ENCODE peak calls at places on chromosomes 11 and 22, in five cellular contexts. R is IMR-90, Z is esophagus squamous epithelium, J is A549, V is brain microvascular endothelial cell. Q is an unnamed sample.

GRCh38 chr11:34665077-34665835 is 44.4 kb downstream of the EHF start:
- DNase-seq in R (no peak), Z (no peak), J (no peak), V (no peak), Q (no peak)

GRCh38 chr11:85941380-85941973 is 86.3 kb downstream of the CCDC83 start:
- DNase-seq in R (peak; percentile 74), Z (no peak), J (peak; percentile 47), V (peak; percentile 60), Q (peak; percentile 83)

GRCh38 chr11:128734439-128735224 is 40.8 kb downstream of the FLI1 start:
- DNase-seq in R (no peak), Z (peak; percentile 9), J (no peak), V (no peak), Q (no peak)

GRCh38 chr11:58905716-58906547 is 33.4 kb upstream of the GLYATL1 start:
- DNase-seq in R (peak; percentile 91), Z (no peak), J (peak; percentile 48), V (peak; percentile 89), Q (peak; percentile 93)

GRCh38 chr11:57417056-57417455 is 9.9 kb downstream of the SLC43A3 start:
- DNase-seq in R (peak; percentile 48), Z (no peak), J (no peak), V (no peak), Q (peak; percentile 77)

GRCh38 chr22:24465566-24465965 is 29.6 kb upstream of the UPB1 start:
- DNase-seq in R (peak; percentile 94), Z (no peak), J (no peak), V (peak; percentile 95), Q (peak; percentile 65)

GRCh38 chr11:86592047-86592564 is 80.3 kb downstream of the ME3 start:
- DNase-seq in R (peak; percentile 68), Z (no peak), J (no peak), V (peak; percentile 32), Q (peak; percentile 82)

GRCh38 chr22:44567846-44568493 is 69.9 kb upstream of the RTL6 start:
- DNase-seq in R (peak; percentile 39), Z (no peak), J (no peak), V (peak; percentile 13), Q (peak; percentile 24)

GRCh38 chr11:61795459-61795858 is 2.7 kb downstream of the FEN1 start:
- DNase-seq in R (no peak), Z (no peak), J (no peak), V (no peak), Q (no peak)

GRCh38 chr11:73237471-73238290 is 19.6 kb downstream of the P2RY2 start:
- DNase-seq in R (peak; percentile 52), Z (no peak), J (no peak), V (peak; percentile 30), Q (peak; percentile 39)

GRCh38 chr11:64339754-64340408 is at the start of gene CCDC88B:
- DNase-seq in R (no peak), Z (peak; percentile 50), J (no peak), V (no peak), Q (no peak)

GRCh38 chr11:2562181-2562581 is 117.4 kb downstream of the KCNQ1 start:
- DNase-seq in R (no peak), Z (no peak), J (no peak), V (no peak), Q (no peak)

GRCh38 chr11:47611240-47611863 is 17.1 kb upstream of the C1QTNF4 start:
- DNase-seq in R (no peak), Z (no peak), J (no peak), V (no peak), Q (no peak)

GRCh38 chr22:32112380-32112779 is 46.7 kb downstream of the C22orf42 start:
- DNase-seq in R (no peak), Z (no peak), J (no peak), V (no peak), Q (no peak)

GRCh38 chr11:57456960-57457642 is 3.2 kb upstream of the RTN4RL2 start:
- DNase-seq in R (peak; percentile 77), Z (peak; percentile 24), J (peak; percentile 80), V (peak; percentile 73), Q (peak; percentile 72)

GRCh38 chr22:36455571-36456458 is 25.6 kb downstream of the TXN2 start:
- DNase-seq in R (no peak), Z (no peak), J (no peak), V (no peak), Q (no peak)

GRCh38 chr22:19717691-19718254 is 3.5 kb downstream of the SEPTIN5 start:
- DNase-seq in R (peak; percentile 52), Z (no peak), J (peak; percentile 65), V (peak; percentile 43), Q (peak; percentile 90)

GRCh38 chr11:196786-197731 is 4.2 kb downstream of the SCGB1C1 start:
- DNase-seq in R (no peak), Z (no peak), J (no peak), V (no peak), Q (peak; percentile 11)

GRCh38 chr11:65500262-65501004 is 1.6 kb downstream of the MALAT1 start:
- DNase-seq in R (peak; percentile 58), Z (no peak), J (no peak), V (peak; percentile 32), Q (peak; percentile 31)

GRCh38 chr22:49838771-49839717 is 11.4 kb upstream of the BRD1 start:
- DNase-seq in R (peak; percentile 33), Z (no peak), J (no peak), V (no peak), Q (no peak)

GRCh38 chr11:79121351-79121750 is 319.5 kb downstream of the TENM4 start:
- DNase-seq in R (peak; percentile 19), Z (no peak), J (no peak), V (no peak), Q (no peak)

GRCh38 chr11:34339149-34340064 is 18.4 kb downstream of the ABTB2 start:
- DNase-seq in R (no peak), Z (no peak), J (peak; percentile 44), V (no peak), Q (no peak)

GRCh38 chr11:43367382-43368178 is 8.9 kb downstream of the TTC17 start:
- DNase-seq in R (peak; percentile 56), Z (no peak), J (no peak), V (no peak), Q (no peak)

GRCh38 chr11:68314886-68315580 is 2.6 kb downstream of the LRP5 start:
- DNase-seq in R (peak; percentile 59), Z (no peak), J (no peak), V (peak; percentile 21), Q (no peak)

GRCh38 chr11:68314203-68314885 is 2.0 kb downstream of the LRP5 start:
- DNase-seq in R (no peak), Z (no peak), J (no peak), V (no peak), Q (no peak)

GRCh38 chr11:68313574-68314202 is 1.3 kb downstream of the LRP5 start:
- DNase-seq in R (peak; percentile 30), Z (no peak), J (no peak), V (peak; percentile 6), Q (no peak)

GRCh38 chr11:68317147-68317785 is 4.9 kb downstream of the LRP5 start:
- DNase-seq in R (no peak), Z (no peak), J (no peak), V (no peak), Q (no peak)

DNA sequence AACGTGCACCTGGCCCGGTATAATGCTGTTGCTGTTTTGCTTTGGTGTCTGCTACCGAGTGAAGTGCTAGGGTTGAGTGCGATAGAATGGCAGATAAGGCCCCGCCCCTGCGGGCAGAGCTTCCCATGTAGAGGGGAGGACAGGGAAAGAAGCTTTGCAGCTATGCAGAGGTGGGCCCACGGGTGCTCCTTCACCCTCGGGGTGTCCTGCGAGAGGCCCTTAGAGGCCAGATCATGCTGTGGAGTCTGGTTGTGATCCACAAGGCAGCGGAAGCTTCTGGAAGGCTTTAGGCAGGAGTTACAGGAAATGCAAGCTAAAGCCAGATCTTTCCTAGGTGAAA is 3.2 kb downstream of the LRP5 start:
- DNase-seq in R (no peak), Z (no peak), J (no peak), V (no peak), Q (no peak)
- H3K4me3 ChIP-seq in R (no peak overlapping the region), Z (no peak overlapping the region), J (no peak overlapping the region), V (no peak overlapping the region), Q (no peak overlapping the region)

GRCh38 chr11:9657531-9657930 is 6.3 kb upstream of the SWAP70 start:
- DNase-seq in R (no peak), Z (no peak), J (no peak), V (no peak), Q (no peak)

GRCh38 chr11:9656864-9657263 is 7.0 kb upstream of the SWAP70 start:
- DNase-seq in R (no peak), Z (no peak), J (no peak), V (no peak), Q (no peak)

GRCh38 chr11:9651899-9652748 is 11.8 kb upstream of the SWAP70 start:
- DNase-seq in R (no peak), Z (no peak), J (no peak), V (no peak), Q (no peak)

GRCh38 chr11:9651481-9651880 is 12.4 kb upstream of the SWAP70 start:
- DNase-seq in R (no peak), Z (no peak), J (no peak), V (no peak), Q (no peak)

DNA sequence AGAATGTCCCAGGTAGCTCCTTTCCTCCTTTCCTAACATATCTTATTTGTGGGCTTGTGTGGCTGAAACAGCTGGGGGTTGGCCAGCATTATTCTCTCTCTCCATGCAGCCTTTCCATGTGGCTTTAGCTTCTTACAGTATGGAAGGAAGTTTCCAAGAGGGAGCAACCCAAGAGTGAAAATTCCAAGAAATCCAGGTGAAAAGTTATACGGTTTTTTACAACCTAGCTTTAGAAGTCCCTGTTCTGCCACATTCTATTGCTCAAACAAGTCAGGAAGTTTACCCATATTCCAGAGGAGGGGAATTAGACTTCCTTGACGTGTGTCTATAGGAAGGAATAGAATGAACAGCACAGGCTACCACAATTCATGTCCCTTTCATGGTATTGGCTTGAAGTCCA is 10.0 kb upstream of the SWAP70 start:
- DNase-seq in R (no peak), Z (no peak), J (no peak), V (no peak), Q (no peak)
- TF ChIP-seq CTCF in R (no peak), Z (no peak), J (no peak), V (no peak), Q (no peak)

GRCh38 chr11:60492488-60493009 is at the start of gene MS4A12:
- DNase-seq in R (no peak), Z (no peak), J (no peak), V (no peak), Q (no peak)
- H3K4me3 ChIP-seq in R (no peak within 1 kb of the TSS), Z (no peak within 1 kb of the TSS), J (no peak within 1 kb of the TSS), V (no peak within 1 kb of the TSS), Q (no peak within 1 kb of the TSS)

GRCh38 chr11:75598264-75598663 is 36.2 kb downstream of the SERPINH1 start:
- DNase-seq in R (peak; percentile 35), Z (no peak), J (no peak), V (no peak), Q (no peak)

GRCh38 chr11:75598900-75599299 is 36.8 kb downstream of the SERPINH1 start:
- DNase-seq in R (no peak), Z (no peak), J (no peak), V (no peak), Q (no peak)

GRCh38 chr11:75596914-75597313 is 34.9 kb downstream of the SERPINH1 start:
- DNase-seq in R (no peak), Z (no peak), J (no peak), V (no peak), Q (no peak)

GRCh38 chr11:75595511-75595910 is 33.5 kb downstream of the SERPINH1 start:
- DNase-seq in R (no peak), Z (no peak), J (no peak), V (no peak), Q (no peak)

DNA sequence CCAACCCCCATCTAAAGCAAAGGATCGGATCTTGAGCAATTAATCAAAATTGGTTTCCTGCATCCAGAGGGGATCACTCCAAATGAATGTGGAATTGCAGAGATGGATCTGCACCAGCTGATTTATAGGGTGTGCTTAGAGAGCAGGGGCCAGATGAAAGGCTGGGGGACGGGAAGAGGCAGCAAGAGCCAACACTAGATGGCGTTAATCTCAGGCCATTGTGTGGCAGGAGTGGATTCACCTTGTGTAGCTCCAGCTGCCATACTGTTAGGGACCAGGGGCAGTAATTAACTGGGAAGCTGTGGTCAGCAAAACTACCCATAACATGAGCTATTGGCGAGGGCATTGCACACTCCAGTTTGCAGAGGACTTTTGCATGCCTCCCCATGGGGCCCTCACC is 35.6 kb downstream of the SERPINH1 start:
- DNase-seq in R (no peak), Z (no peak), J (peak; percentile 56), V (peak; percentile 29), Q (peak; percentile 44)
- TF ChIP-seq CTCF in R (peak; percentile 35), Z (no peak), J (peak; percentile 58), V (peak; percentile 89), Q (peak; percentile 50)

Q was measured in foreskin fibroblast.